ENCODE peak calls at places on chromosomes 13 and 19, in five cellular contexts. F is A549, W is K562, V is IMR-90, X is HepG2. Y is an unnamed sample.

GRCh38 chr13:22499919-22500318 is 680.9 kb upstream of the SGCG start:
- DNase-seq in F (no peak), W (no peak), V (no peak), X (no peak), Y (no peak)

GRCh38 chr13:112869202-112870061 is 99.6 kb upstream of the MCF2L start:
- DNase-seq in F (no peak), W (no peak), V (peak), X (no peak), Y (no peak)

GRCh38 chr13:91360246-91360751 is 12.8 kb downstream of the MIR17HG start:
- DNase-seq in F (no peak), W (no peak), V (no peak), X (no peak), Y (no peak)

GRCh38 chr13:49042476-49042875 is 66.8 kb downstream of the FNDC3A start:
- DNase-seq in F (no peak), W (no peak), V (peak), X (no peak), Y (no peak)

GRCh38 chr19:13832096-13832495 is 36.9 kb downstream of the ZSWIM4 start:
- DNase-seq in F (no peak), W (no peak), V (no peak), X (no peak), Y (no peak)

GRCh38 chr19:37551123-37551993 is 43.2 kb downstream of the ZNF571 start:
- DNase-seq in F (no peak), W (peak), V (peak), X (no peak), Y (peak)

GRCh38 chr13:39527961-39528720 is 74.9 kb downstream of the LHFPL6 start:
- DNase-seq in F (peak), W (no peak), V (peak), X (no peak), Y (peak)

GRCh38 chr13:44300895-44301638 is 72.6 kb upstream of the SERP2 start:
- DNase-seq in F (peak), W (no peak), V (peak), X (no peak), Y (no peak)

GRCh38 chr13:101230271-101230890 is 185.9 kb downstream of the NALCN start:
- DNase-seq in F (no peak), W (no peak), V (peak), X (no peak), Y (no peak)

GRCh38 chr13:109275848-109276247 is 510.5 kb downstream of the IRS2 start:
- DNase-seq in F (no peak), W (no peak), V (no peak), X (no peak), Y (peak)

GRCh38 chr13:93690139-93690538 is 463.5 kb downstream of the GPC6 start:
- DNase-seq in F (no peak), W (no peak), V (peak), X (peak), Y (no peak)

GRCh38 chr13:112346173-112346898 is 29.8 kb upstream of the SPACA7 start:
- DNase-seq in F (no peak), W (no peak), V (no peak), X (no peak), Y (no peak)

GRCh38 chr13:48647625-48648024 is 6.1 kb upstream of the CYSLTR2 start:
- DNase-seq in F (no peak), W (no peak), V (no peak), X (peak), Y (no peak)

DNA sequence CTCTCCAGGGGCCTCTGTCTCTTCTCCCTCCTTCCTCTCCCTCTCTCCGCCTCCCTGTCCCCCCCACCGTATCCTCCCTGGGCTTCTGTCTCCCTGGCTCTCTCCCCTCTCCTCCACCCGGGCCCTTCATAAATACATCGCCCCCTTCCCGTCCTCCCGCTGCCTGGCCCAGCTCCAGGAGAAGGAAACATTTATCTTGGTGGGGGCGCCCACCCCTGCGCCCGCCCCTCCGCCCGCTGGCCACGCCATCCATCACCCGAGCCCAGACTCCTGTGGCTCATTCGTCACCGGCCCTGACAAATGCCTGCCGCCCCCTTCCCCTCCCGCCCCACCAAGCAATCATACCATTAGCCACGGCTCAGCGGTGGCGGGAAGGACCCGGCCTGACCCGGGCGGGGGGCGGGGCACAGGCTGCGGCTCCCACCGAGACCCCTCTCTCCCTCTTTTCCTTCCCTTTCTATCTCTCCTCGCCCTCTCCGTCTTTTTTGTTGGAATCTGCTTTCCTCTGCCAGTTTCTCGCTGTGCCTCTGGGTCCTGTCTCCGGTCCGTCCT is 2.6 kb upstream of the MEIS3 start:
- DNase-seq in F (no peak), W (peak), V (no peak), X (no peak), Y (peak)
- H3K4me3 ChIP-seq in F (no peak), W (no peak), V (no peak), X (no peak), Y (peak)

GRCh38 chr13:40665061-40665753 is 1.2 kb downstream of the FOXO1 start:
- DNase-seq in F (peak), W (peak), V (no peak), X (no peak), Y (peak)

GRCh38 chr13:40665754-40666057 is 735 bp downstream of the FOXO1 start:
- DNase-seq in F (peak), W (peak), V (no peak), X (no peak), Y (peak)

GRCh38 chr13:40666058-40666904 is at the start of gene FOXO1:
- DNase-seq in F (peak), W (peak), V (peak), X (peak), Y (peak)

GRCh38 chr13:40662866-40663265 is 3.6 kb downstream of the FOXO1 start:
- DNase-seq in F (no peak), W (no peak), V (no peak), X (no peak), Y (no peak)

DNA sequence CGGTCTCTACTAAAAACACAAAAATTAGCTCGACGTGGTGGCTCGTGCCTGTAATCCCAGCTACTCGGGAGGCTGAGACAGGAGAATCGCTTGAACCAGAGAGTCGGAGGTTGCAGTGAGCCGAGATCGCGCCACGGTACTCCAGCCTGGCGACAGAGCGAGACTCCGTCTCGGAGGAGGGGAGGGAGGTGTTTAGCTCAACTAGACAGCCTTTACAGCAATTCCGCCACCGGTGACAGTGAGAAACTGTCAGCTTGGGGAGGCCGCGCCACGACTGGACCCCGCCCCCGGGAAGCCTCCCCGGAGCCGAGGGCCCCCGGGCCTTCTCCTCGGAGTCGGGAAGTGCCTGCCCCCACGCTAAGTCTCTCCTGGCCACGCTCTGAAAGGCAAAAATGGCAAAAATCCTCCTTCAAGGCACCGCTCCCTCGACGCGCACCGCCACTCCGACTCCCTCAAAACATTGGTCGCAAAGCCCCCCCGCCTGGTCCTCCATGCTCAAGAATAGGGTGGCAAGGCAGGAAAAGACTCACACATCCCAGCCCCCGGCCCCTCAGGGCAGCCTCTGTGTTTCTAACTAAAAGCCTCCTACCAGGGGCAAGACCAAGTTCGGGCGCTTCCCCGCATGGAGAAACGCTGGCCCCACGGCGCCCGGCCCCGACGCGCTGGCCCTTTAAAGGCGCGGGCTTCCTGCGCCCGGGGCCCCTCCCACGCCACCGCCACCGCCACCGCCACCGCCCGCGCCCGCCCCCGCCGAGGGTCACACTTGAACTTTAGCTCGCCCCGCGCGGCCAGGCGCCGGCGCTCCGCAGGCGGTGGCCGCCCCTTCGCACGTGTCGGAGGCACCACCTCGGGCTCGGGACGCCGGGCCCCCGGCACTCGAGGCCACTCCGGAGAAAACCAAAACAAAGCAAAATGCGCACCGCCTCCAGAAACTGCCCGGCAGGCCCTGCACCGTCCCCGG is 2.1 kb downstream of the FOXO1 start:
- DNase-seq in F (peak), W (peak), V (no peak), X (peak), Y (peak)
- TF ChIP-seq SMC3 in F (no peak), W (no peak), V (no peak), X (no peak), Y (no peak)

GRCh38 chr19:2865334-2866221 is 1.6 kb upstream of the ZNF556 start:
- DNase-seq in F (no peak), W (peak), V (no peak), X (peak), Y (no peak)

GRCh38 chr19:2869618-2870017 is 2.5 kb downstream of the ZNF556 start:
- DNase-seq in F (no peak), W (no peak), V (no peak), X (peak), Y (no peak)

GRCh38 chr19:2866495-2867024 is 575 bp upstream of the ZNF556 start:
- DNase-seq in F (no peak), W (no peak), V (no peak), X (no peak), Y (no peak)

GRCh38 chr19:2863818-2864217 is 3.3 kb upstream of the ZNF556 start:
- DNase-seq in F (no peak), W (no peak), V (no peak), X (no peak), Y (no peak)

DNA sequence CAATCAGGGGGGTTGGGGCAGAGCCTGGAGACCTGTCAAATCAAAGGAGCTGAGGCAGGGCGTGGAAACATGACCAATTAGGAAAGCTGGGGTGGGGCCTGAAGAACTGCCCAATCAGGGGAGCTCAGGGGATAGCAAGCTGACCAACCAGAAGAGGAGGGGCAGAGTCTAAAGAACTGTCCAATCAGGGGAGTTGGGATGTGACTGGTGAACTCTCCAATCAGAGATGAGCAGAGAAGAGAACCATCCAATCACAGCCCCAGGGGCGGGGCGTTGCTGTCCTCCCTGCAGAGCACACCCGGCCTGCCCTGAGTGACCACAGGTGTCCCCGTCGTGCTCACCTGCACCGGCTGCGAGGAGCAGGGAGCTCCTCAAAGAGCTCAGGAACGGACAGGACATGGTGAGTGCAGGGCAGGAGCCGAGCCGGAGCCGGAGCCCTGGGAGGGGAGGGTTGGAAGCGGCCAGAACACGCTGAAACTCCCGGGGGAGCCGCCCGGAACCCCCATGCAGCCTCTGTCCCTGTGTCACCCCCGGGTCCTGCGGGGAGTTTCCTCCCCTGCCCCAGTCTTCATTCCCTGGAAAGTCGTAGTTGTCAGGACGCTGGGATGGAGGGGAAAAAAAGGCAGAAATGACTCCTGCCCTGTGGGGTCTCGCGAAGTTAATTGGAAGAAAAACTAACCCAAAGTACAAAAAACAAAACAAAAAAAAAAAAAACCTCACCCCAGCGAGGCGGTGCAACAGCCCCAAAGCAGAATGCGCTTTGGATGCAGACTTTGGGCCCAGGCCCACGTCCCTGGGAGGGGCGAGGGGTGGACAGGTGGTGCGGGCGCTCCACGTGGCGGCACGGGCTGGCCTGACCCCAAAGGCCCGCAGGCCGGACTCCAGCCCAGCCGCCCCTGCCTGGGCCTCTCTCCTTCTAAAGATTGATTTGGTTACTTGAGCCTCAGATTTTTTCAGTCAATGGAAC is at the start of gene ZNF556:
- DNase-seq in F (no peak), W (peak), V (no peak), X (peak), Y (peak)
- H3K4me3 ChIP-seq in F (no peak), W (no peak), V (no peak), X (peak), Y (peak)

GRCh38 chr13:111281751-111282311 is 38.6 kb upstream of the TEX29 start:
- DNase-seq in F (no peak), W (no peak), V (peak), X (no peak), Y (no peak)

GRCh38 chr13:111280666-111281577 is 39.5 kb upstream of the TEX29 start:
- DNase-seq in F (no peak), W (no peak), V (peak), X (no peak), Y (no peak)

GRCh38 chr13:111282997-111283396 is 37.4 kb upstream of the TEX29 start:
- DNase-seq in F (no peak), W (no peak), V (no peak), X (no peak), Y (no peak)

GRCh38 chr13:111283457-111283856 is 37.0 kb upstream of the TEX29 start:
- DNase-seq in F (no peak), W (no peak), V (no peak), X (no peak), Y (no peak)

DNA sequence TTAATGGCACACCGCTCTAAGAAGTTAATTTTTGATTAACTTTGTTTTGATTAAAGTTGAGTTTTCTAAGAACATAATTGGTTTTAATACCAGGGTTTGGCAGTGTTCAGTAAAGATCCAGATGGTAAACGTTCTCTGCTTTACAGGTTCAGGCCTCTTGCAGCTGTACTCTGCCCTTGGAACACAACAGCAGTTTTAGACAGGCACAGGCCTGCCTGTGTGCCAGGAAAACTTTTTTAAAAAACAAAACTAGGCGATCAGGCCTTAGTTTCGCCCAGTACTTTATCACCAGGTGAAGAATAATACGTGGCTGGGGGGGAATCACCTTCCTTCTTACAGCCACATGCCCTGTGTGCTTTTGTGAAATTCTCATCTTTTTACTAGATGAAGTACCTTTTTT is 38.0 kb upstream of the TEX29 start:
- DNase-seq in F (no peak), W (no peak), V (no peak), X (no peak), Y (no peak)
- TF ChIP-seq SMC3 in F (no peak), W (no peak), V (no peak), X (no peak), Y (no peak)

DNA sequence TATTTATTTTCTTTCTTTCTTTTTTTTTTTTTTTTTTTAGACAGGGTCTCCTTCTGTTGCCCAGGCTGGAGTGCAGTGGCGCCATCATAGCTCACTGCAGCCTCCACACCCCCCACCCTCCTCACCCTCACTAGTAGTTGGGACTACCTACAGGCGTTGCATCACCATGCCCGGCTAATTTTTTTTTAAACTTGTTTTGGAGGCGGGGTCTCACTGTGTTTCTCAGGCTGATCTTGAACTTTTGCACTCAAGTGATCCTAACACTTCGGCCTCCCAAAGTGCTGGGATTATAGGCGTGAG is 33.6 kb downstream of the GJA3 start:
- DNase-seq in F (no peak), W (no peak), V (no peak), X (peak), Y (no peak)
- H3K4me3 ChIP-seq in F (peak), W (no peak), V (no peak), X (peak), Y (peak)

GRCh38 chr19:1143828-1144399 is 30.2 kb downstream of the SBNO2 start:
- DNase-seq in F (no peak), W (no peak), V (no peak), X (no peak), Y (no peak)

GRCh38 chr19:1144741-1145140 is 29.3 kb downstream of the SBNO2 start:
- DNase-seq in F (no peak), W (no peak), V (no peak), X (no peak), Y (no peak)

GRCh38 chr19:1140673-1141072 is 33.4 kb downstream of the SBNO2 start:
- DNase-seq in F (no peak), W (no peak), V (no peak), X (no peak), Y (no peak)

GRCh38 chr19:1140272-1140671 is 33.8 kb downstream of the SBNO2 start:
- DNase-seq in F (no peak), W (no peak), V (no peak), X (no peak), Y (no peak)

DNA sequence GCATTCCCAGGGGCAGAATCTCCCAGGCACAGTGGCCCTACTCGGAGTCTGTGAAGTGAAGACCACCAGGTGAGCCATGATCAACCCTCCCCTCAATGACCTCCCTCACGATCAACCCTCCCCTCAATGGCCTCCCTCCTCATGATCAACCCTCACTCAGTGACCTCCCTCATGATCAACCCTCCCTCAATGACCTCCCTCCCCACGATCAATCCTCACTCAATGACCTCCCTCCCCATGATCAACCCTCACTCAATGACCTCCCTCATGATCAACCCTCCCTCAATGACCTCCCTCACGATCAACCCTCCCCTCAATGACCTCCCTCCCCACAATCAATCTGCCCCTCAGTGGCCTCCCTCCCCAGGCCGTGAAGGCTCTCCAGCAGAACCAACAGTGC is 32.1 kb downstream of the SBNO2 start:
- DNase-seq in F (no peak), W (no peak), V (no peak), X (peak), Y (no peak)
- TF ChIP-seq SMC3 in F (no peak), W (no peak), V (no peak), X (no peak), Y (no peak)

GRCh38 chr13:107348471-107348870 is 780.5 kb upstream of the ARGLU1 start:
- DNase-seq in F (no peak), W (no peak), V (peak), X (no peak), Y (no peak)
- H3K4me3 ChIP-seq in F (no peak), W (no peak), V (no peak), X (no peak), Y (no peak)

DNA sequence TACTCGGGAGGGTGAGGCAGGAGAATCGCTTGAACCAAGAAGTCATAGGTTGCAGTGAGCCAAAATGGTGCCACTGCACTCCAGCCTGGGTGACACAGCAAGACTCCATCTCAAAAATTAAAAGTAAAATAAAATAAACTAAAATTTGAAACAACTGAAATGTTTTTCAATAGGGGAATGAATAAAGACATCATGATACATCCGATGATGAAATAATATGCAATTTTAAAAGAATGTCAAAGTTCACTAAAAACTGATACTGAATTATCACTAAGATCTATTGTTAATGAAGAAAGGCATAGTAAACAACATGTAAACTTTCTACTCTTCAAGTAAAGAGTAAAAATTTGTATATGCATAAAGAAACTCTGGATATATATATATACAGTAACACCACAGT is 8.5 kb downstream of the CARD8 start:
- DNase-seq in F (no peak), W (no peak), V (no peak), X (no peak), Y (no peak)
- TF ChIP-seq SMC3 in F (no peak), W (no peak), V (no peak), X (no peak), Y (no peak)